ENCODE peak calls at places on chromosomes 5 and 9, in ten cellular contexts. P is Peyer's patch; W is CD4-positive, alpha-beta T cell; I is fibroblast of mammary gland; L is fibroblast of pulmonary artery; S is A549; U is omental fat pad; A is breast epithelium; J is CD8-positive, alpha-beta T cell; O is GM06990. V is an unnamed sample.
A peak's percentile ranks its signal among the peaks of the same experiment; 100 is the strongest.

GRCh38 chr5:134051305-134051704 is 46.5 kb upstream of the VDAC1 start:
- DNase-seq in P (no peak), W (no peak), I (peak; percentile 36), L (peak; percentile 45), S (no peak), U (no peak), A (no peak), J (no peak), O (no peak), V (no peak)

GRCh38 chr9:70566743-70567142 is 152.3 kb upstream of the KLF9 start:
- DNase-seq in P (no peak), W (no peak), I (no peak), L (no peak), S (no peak), U (no peak), A (no peak), J (no peak), O (no peak), V (no peak)

GRCh38 chr5:134275822-134276221 is 49.9 kb upstream of the PPP2CA start:
- DNase-seq in P (no peak), W (no peak), I (no peak), L (no peak), S (no peak), U (no peak), A (no peak), J (no peak), O (no peak), V (no peak)

GRCh38 chr5:109880907-109881685 is 191.4 kb downstream of the MAN2A1 start:
- DNase-seq in P (no peak), W (no peak), I (no peak), L (peak; percentile 30), S (no peak), U (no peak), A (no peak), J (no peak), O (no peak), V (no peak)

GRCh38 chr5:17190242-17190778 is 27.1 kb upstream of the BASP1 start:
- DNase-seq in P (no peak), W (no peak), I (peak; percentile 78), L (peak; percentile 92), S (peak; percentile 33), U (no peak), A (no peak), J (no peak), O (peak; percentile 8), V (no peak)

GRCh38 chr9:107397076-107398049 is 92.2 kb downstream of the KLF4 start:
- DNase-seq in P (no peak), W (no peak), I (peak; percentile 79), L (peak; percentile 51), S (no peak), U (no peak), A (no peak), J (no peak), O (no peak), V (no peak)

GRCh38 chr9:123302348-123303214 is 34.2 kb upstream of the STRBP start:
- DNase-seq in P (no peak), W (no peak), I (no peak), L (peak; percentile 13), S (no peak), U (no peak), A (no peak), J (peak; percentile 22), O (no peak), V (no peak)

GRCh38 chr9:135076876-135077430 is 10.5 kb upstream of the OLFM1 start:
- DNase-seq in P (no peak), W (no peak), I (no peak), L (no peak), S (no peak), U (no peak), A (no peak), J (no peak), O (no peak), V (no peak)

GRCh38 chr9:114619205-114619758 is 8.2 kb downstream of the TMEM268 start:
- DNase-seq in P (peak; percentile 64), W (peak; percentile 11), I (no peak), L (no peak), S (no peak), U (no peak), A (no peak), J (no peak), O (peak; percentile 34), V (peak; percentile 60)

GRCh38 chr9:89791754-89792153 is 186.9 kb downstream of the GADD45G start:
- DNase-seq in P (no peak), W (no peak), I (no peak), L (no peak), S (no peak), U (no peak), A (no peak), J (no peak), O (no peak), V (no peak)

GRCh38 chr9:93091453-93092081 is 4.5 kb upstream of the CARD19 start:
- DNase-seq in P (no peak), W (peak; percentile 48), I (peak; percentile 97), L (peak; percentile 87), S (peak; percentile 56), U (no peak), A (no peak), J (peak; percentile 59), O (peak; percentile 55), V (peak; percentile 83)

GRCh38 chr5:159096555-159097460 is 2.9 kb downstream of the EBF1 start:
- DNase-seq in P (no peak), W (no peak), I (no peak), L (no peak), S (no peak), U (no peak), A (no peak), J (no peak), O (peak; percentile 42), V (no peak)

GRCh38 chr9:4905135-4905490 is 80.0 kb upstream of the JAK2 start:
- DNase-seq in P (no peak), W (no peak), I (no peak), L (peak; percentile 47), S (peak; percentile 8), U (no peak), A (no peak), J (no peak), O (no peak), V (no peak)

GRCh38 chr5:15499528-15500325 is at the start of gene FBXL7:
- DNase-seq in P (no peak), W (no peak), I (peak; percentile 72), L (peak; percentile 82), S (peak; percentile 28), U (peak; percentile 29), A (no peak), J (no peak), O (peak; percentile 3), V (no peak)

GRCh38 chr9:117418111-117418510 is 3.3 kb upstream of the ASTN2 start:
- DNase-seq in P (no peak), W (no peak), I (no peak), L (no peak), S (no peak), U (no peak), A (no peak), J (no peak), O (no peak), V (no peak)

GRCh38 chr5:174311531-174312269 is 266.2 kb downstream of the NSG2 start:
- DNase-seq in P (no peak), W (peak; percentile 41), I (peak; percentile 34), L (peak; percentile 66), S (peak; percentile 61), U (peak; percentile 42), A (peak; percentile 33), J (peak; percentile 57), O (peak; percentile 63), V (peak; percentile 40)

GRCh38 chr9:111301195-111301594 is 28.8 kb downstream of the OR2K2 start:
- DNase-seq in P (no peak), W (no peak), I (peak; percentile 91), L (peak; percentile 85), S (no peak), U (no peak), A (no peak), J (no peak), O (no peak), V (no peak)

GRCh38 chr5:143505354-143505753 is 101.9 kb upstream of the NR3C1 start:
- DNase-seq in P (no peak), W (no peak), I (no peak), L (no peak), S (no peak), U (no peak), A (no peak), J (no peak), O (no peak), V (no peak)

GRCh38 chr9:31916591-31917223 is 467.7 kb upstream of the ACO1 start:
- DNase-seq in P (no peak), W (no peak), I (no peak), L (no peak), S (no peak), U (no peak), A (no peak), J (no peak), O (no peak), V (no peak)
- TF ChIP-seq CTCF in P (no peak), W (no peak), I (no peak), L (no peak), S (no peak), U (no peak), A (no peak), J (no peak), O (no peak), V (no peak)

GRCh38 chr5:141960018-141960417 is 2.0 kb upstream of the PCDH12 start:
- DNase-seq in P (no peak), W (no peak), I (no peak), L (no peak), S (no peak), U (no peak), A (no peak), J (no peak), O (no peak), V (no peak)
- TF ChIP-seq CTCF in P (no peak), W (no peak), I (peak; percentile 27), L (peak; percentile 26), S (no peak), U (no peak), A (no peak), J (no peak), O (peak; percentile 53), V (no peak)

GRCh38 chr5:35246928-35247644 is 16.8 kb upstream of the PRLR start:
- DNase-seq in P (no peak), W (no peak), I (peak; percentile 32), L (peak; percentile 35), S (no peak), U (no peak), A (peak; percentile 37), J (no peak), O (peak; percentile 13), V (no peak)
- TF ChIP-seq CTCF in P (no peak), W (no peak), I (no peak), L (no peak), S (no peak), U (no peak), A (no peak), J (no peak), O (no peak), V (no peak)

GRCh38 chr5:92222449-92222848 is 839.3 kb upstream of the ARRDC3 start:
- DNase-seq in P (no peak), W (no peak), I (peak; percentile 11), L (no peak), S (no peak), U (no peak), A (no peak), J (no peak), O (no peak), V (no peak)
- TF ChIP-seq CTCF in P (no peak), W (no peak), I (peak; percentile 27), L (no peak), S (no peak), U (no peak), A (no peak), J (no peak), O (no peak), V (no peak)